ENCODE peak calls at places on chromosomes 7 and 10, in nine cellular contexts. One of them, this sample, is unnamed.

GRCh38 chr7:149014309-149014708 is 14.0 kb downstream of the PDIA4 start:
- DNase-seq in Calu3: no peak
- DNase-seq in bronchial epithelial cell: no peak
- DNase-seq in OCI-LY7: no peak
- DNase-seq in cardiac muscle cell: no peak
- DNase-seq in D721Med: no peak
- DNase-seq in neural crest cell: no peak
- DNase-seq in astrocyte of the spinal cord: no peak
- DNase-seq in IMR-90: no peak
- DNase-seq in this sample: no peak

GRCh38 chr7:120041798-120042197 is 231.2 kb upstream of the KCND2 start:
- DNase-seq in Calu3: no peak
- DNase-seq in astrocyte of the spinal cord: no peak
- DNase-seq in cardiac muscle cell: no peak
- DNase-seq in OCI-LY7: no peak
- DNase-seq in D721Med: no peak
- DNase-seq in neural crest cell: no peak
- DNase-seq in bronchial epithelial cell: no peak
- DNase-seq in IMR-90: no peak
- DNase-seq in this sample: no peak

GRCh38 chr7:137987968-137988367 is 13.9 kb downstream of the CREB3L2 start:
- DNase-seq in D721Med: no peak
- DNase-seq in bronchial epithelial cell: no peak
- DNase-seq in Calu3: no peak
- DNase-seq in IMR-90: no peak
- DNase-seq in astrocyte of the spinal cord: no peak
- DNase-seq in OCI-LY7: peak
- DNase-seq in neural crest cell: no peak
- DNase-seq in cardiac muscle cell: no peak
- DNase-seq in this sample: peak

GRCh38 chr7:116236020-116236630 is 25.8 kb downstream of the TES start:
- DNase-seq in OCI-LY7: peak
- DNase-seq in astrocyte of the spinal cord: peak
- DNase-seq in D721Med: no peak
- DNase-seq in bronchial epithelial cell: no peak
- DNase-seq in cardiac muscle cell: peak
- DNase-seq in neural crest cell: peak
- DNase-seq in Calu3: peak
- DNase-seq in IMR-90: peak
- DNase-seq in this sample: peak

GRCh38 chr10:93629636-93630291 is 17.4 kb downstream of the PDE6C start:
- DNase-seq in astrocyte of the spinal cord: no peak
- DNase-seq in neural crest cell: no peak
- DNase-seq in OCI-LY7: no peak
- DNase-seq in IMR-90: no peak
- DNase-seq in Calu3: no peak
- DNase-seq in cardiac muscle cell: no peak
- DNase-seq in bronchial epithelial cell: no peak
- DNase-seq in D721Med: no peak
- DNase-seq in this sample: no peak

GRCh38 chr7:111679944-111680343 is 117.7 kb upstream of the IMMP2L start:
- DNase-seq in D721Med: no peak
- DNase-seq in IMR-90: no peak
- DNase-seq in astrocyte of the spinal cord: no peak
- DNase-seq in bronchial epithelial cell: peak
- DNase-seq in neural crest cell: no peak
- DNase-seq in OCI-LY7: no peak
- DNase-seq in cardiac muscle cell: no peak
- DNase-seq in Calu3: no peak
- DNase-seq in this sample: no peak

GRCh38 chr7:95843286-95843685 is 70.9 kb downstream of the DYNC1I1 start:
- DNase-seq in OCI-LY7: no peak
- DNase-seq in D721Med: no peak
- DNase-seq in bronchial epithelial cell: peak
- DNase-seq in IMR-90: no peak
- DNase-seq in neural crest cell: no peak
- DNase-seq in cardiac muscle cell: peak
- DNase-seq in Calu3: no peak
- DNase-seq in astrocyte of the spinal cord: no peak
- DNase-seq in this sample: peak

GRCh38 chr7:28081016-28081415 is 99.6 kb downstream of the JAZF1 start:
- DNase-seq in IMR-90: no peak
- DNase-seq in neural crest cell: no peak
- DNase-seq in OCI-LY7: no peak
- DNase-seq in cardiac muscle cell: peak
- DNase-seq in bronchial epithelial cell: no peak
- DNase-seq in D721Med: no peak
- DNase-seq in Calu3: no peak
- DNase-seq in astrocyte of the spinal cord: no peak
- DNase-seq in this sample: no peak

GRCh38 chr10:103140469-103140868 is 52.6 kb downstream of the NT5C2 start:
- DNase-seq in cardiac muscle cell: no peak
- DNase-seq in astrocyte of the spinal cord: no peak
- DNase-seq in D721Med: no peak
- DNase-seq in neural crest cell: no peak
- DNase-seq in OCI-LY7: no peak
- DNase-seq in Calu3: no peak
- DNase-seq in bronchial epithelial cell: no peak
- DNase-seq in IMR-90: no peak
- DNase-seq in this sample: no peak

GRCh38 chr10:112370424-112370819 is 3.5 kb upstream of the ACSL5 start:
- DNase-seq in D721Med: no peak
- DNase-seq in OCI-LY7: no peak
- DNase-seq in IMR-90: no peak
- DNase-seq in bronchial epithelial cell: no peak
- DNase-seq in neural crest cell: no peak
- DNase-seq in astrocyte of the spinal cord: no peak
- DNase-seq in cardiac muscle cell: no peak
- DNase-seq in Calu3: no peak
- DNase-seq in this sample: no peak

GRCh38 chr10:112375721-112376577 is 2.0 kb downstream of the ACSL5 start:
- DNase-seq in neural crest cell: no peak
- DNase-seq in IMR-90: peak
- DNase-seq in OCI-LY7: peak
- DNase-seq in astrocyte of the spinal cord: peak
- DNase-seq in bronchial epithelial cell: no peak
- DNase-seq in D721Med: no peak
- DNase-seq in cardiac muscle cell: peak
- DNase-seq in Calu3: peak
- DNase-seq in this sample: peak

GRCh38 chr10:112373912-112374338 is at the start of gene ACSL5:
- DNase-seq in neural crest cell: no peak
- DNase-seq in OCI-LY7: no peak
- DNase-seq in cardiac muscle cell: no peak
- DNase-seq in bronchial epithelial cell: no peak
- DNase-seq in astrocyte of the spinal cord: no peak
- DNase-seq in D721Med: no peak
- DNase-seq in IMR-90: no peak
- DNase-seq in Calu3: no peak
- DNase-seq in this sample: no peak

GRCh38 chr10:112376578-112376855 is 2.6 kb downstream of the ACSL5 start:
- DNase-seq in neural crest cell: no peak
- DNase-seq in Calu3: no peak
- DNase-seq in cardiac muscle cell: no peak
- DNase-seq in D721Med: no peak
- DNase-seq in IMR-90: no peak
- DNase-seq in bronchial epithelial cell: no peak
- DNase-seq in OCI-LY7: peak
- DNase-seq in astrocyte of the spinal cord: no peak
- DNase-seq in this sample: peak

DNA sequence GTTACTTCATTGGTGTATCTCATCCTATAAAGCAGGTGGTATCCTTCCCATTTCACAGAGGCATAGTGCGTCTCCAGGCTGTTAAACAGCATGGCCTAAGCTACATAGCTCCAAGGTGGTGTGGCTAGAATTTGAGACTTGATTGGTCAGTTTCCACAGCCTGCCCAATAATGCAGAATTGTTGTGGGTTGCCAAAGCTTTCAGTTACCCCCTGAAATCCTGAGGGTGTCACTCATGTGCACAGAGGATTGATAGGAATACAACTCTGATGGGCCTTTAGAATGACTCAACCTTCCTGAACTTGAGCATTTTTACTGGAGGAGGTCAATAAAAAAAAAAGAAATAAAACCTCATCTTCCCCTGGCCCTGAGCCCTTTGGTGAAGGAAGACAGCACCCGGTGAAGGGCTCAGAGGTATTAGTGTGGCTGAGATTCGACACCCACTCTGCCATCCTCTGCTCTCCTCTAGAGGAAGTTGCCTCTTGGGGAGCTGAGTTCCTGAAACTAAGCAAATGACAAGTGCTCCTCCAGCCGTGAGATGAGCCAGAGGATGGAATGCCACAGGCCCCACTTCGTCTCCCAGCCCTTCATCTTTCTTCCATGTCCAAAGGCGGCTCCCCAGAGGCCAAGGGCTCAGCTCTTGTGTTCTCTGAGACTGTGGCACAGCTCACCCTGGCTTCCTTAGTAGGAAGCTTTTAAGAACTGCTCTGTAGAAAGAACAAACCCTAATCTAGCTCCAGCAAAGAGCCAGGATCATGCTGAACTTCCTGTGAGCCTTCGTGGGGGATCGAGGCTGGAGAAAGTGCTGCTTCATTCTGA is 1.0 kb downstream of the ACSL5 start:
- DNase-seq in IMR-90: no peak
- DNase-seq in Calu3: no peak
- DNase-seq in neural crest cell: no peak
- DNase-seq in cardiac muscle cell: peak
- DNase-seq in bronchial epithelial cell: no peak
- DNase-seq in astrocyte of the spinal cord: peak
- DNase-seq in D721Med: no peak
- DNase-seq in OCI-LY7: peak
- DNase-seq in this sample: peak
- TF ChIP-seq CTCF in IMR-90: no peak
- TF ChIP-seq CTCF in Calu3: no peak
- TF ChIP-seq CTCF in neural crest cell: no peak
- TF ChIP-seq CTCF in cardiac muscle cell: no peak
- TF ChIP-seq CTCF in bronchial epithelial cell: no peak
- TF ChIP-seq CTCF in astrocyte of the spinal cord: no peak
- TF ChIP-seq CTCF in D721Med: no peak
- TF ChIP-seq CTCF in OCI-LY7: peak
- TF ChIP-seq CTCF in this sample: no peak

GRCh38 chr10:64732372-64732715 is 1211.1 kb downstream of the REEP3 start:
- DNase-seq in neural crest cell: no peak
- DNase-seq in D721Med: no peak
- DNase-seq in IMR-90: no peak
- DNase-seq in OCI-LY7: no peak
- DNase-seq in astrocyte of the spinal cord: no peak
- DNase-seq in Calu3: no peak
- DNase-seq in cardiac muscle cell: no peak
- DNase-seq in bronchial epithelial cell: no peak
- DNase-seq in this sample: no peak

GRCh38 chr10:64738462-64738861 is 1217.3 kb downstream of the REEP3 start:
- DNase-seq in IMR-90: no peak
- DNase-seq in D721Med: no peak
- DNase-seq in Calu3: no peak
- DNase-seq in astrocyte of the spinal cord: no peak
- DNase-seq in bronchial epithelial cell: no peak
- DNase-seq in neural crest cell: no peak
- DNase-seq in cardiac muscle cell: no peak
- DNase-seq in OCI-LY7: no peak
- DNase-seq in this sample: no peak

GRCh38 chr10:64731016-64731415 is 1209.8 kb downstream of the REEP3 start:
- DNase-seq in OCI-LY7: no peak
- DNase-seq in Calu3: no peak
- DNase-seq in D721Med: no peak
- DNase-seq in astrocyte of the spinal cord: no peak
- DNase-seq in IMR-90: no peak
- DNase-seq in neural crest cell: no peak
- DNase-seq in cardiac muscle cell: no peak
- DNase-seq in bronchial epithelial cell: peak
- DNase-seq in this sample: no peak

DNA sequence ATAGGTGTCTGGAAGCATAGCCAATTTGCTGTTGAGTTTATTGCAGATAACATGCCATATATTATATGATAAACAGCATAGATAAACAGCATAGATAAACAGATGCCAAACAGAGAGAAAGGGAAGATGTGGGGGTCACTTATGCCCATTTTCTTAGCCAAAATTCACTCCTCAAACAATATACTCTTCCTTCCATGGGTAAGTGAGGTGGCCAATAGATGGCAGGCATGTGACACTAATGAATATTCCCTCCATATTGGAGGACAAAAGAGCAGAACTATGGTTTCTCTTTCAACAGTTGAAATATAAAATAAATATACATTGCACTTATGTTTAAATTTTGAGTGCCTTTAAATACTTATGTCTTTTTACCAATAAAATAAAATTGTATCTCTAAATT is 1212.8 kb downstream of the REEP3 start:
- DNase-seq in Calu3: peak
- DNase-seq in cardiac muscle cell: peak
- DNase-seq in D721Med: peak
- DNase-seq in OCI-LY7: peak
- DNase-seq in IMR-90: no peak
- DNase-seq in bronchial epithelial cell: peak
- DNase-seq in astrocyte of the spinal cord: peak
- DNase-seq in neural crest cell: peak
- DNase-seq in this sample: peak
- TF ChIP-seq CTCF in Calu3: peak
- TF ChIP-seq CTCF in cardiac muscle cell: peak
- TF ChIP-seq CTCF in D721Med: peak
- TF ChIP-seq CTCF in OCI-LY7: peak
- TF ChIP-seq CTCF in IMR-90: peak
- TF ChIP-seq CTCF in bronchial epithelial cell: peak
- TF ChIP-seq CTCF in astrocyte of the spinal cord: peak
- TF ChIP-seq CTCF in neural crest cell: peak
- TF ChIP-seq CTCF in this sample: peak

GRCh38 chr7:128415217-128415785 is 5.5 kb upstream of the IMPDH1 start:
- DNase-seq in D721Med: no peak
- DNase-seq in neural crest cell: no peak
- DNase-seq in astrocyte of the spinal cord: no peak
- DNase-seq in bronchial epithelial cell: no peak
- DNase-seq in Calu3: no peak
- DNase-seq in OCI-LY7: no peak
- DNase-seq in cardiac muscle cell: no peak
- DNase-seq in IMR-90: no peak
- DNase-seq in this sample: no peak
- TF ChIP-seq CTCF in D721Med: no peak
- TF ChIP-seq CTCF in neural crest cell: no peak
- TF ChIP-seq CTCF in astrocyte of the spinal cord: no peak
- TF ChIP-seq CTCF in bronchial epithelial cell: no peak
- TF ChIP-seq CTCF in Calu3: no peak
- TF ChIP-seq CTCF in OCI-LY7: no peak
- TF ChIP-seq CTCF in cardiac muscle cell: no peak
- TF ChIP-seq CTCF in IMR-90: no peak
- TF ChIP-seq CTCF in this sample: no peak

DNA sequence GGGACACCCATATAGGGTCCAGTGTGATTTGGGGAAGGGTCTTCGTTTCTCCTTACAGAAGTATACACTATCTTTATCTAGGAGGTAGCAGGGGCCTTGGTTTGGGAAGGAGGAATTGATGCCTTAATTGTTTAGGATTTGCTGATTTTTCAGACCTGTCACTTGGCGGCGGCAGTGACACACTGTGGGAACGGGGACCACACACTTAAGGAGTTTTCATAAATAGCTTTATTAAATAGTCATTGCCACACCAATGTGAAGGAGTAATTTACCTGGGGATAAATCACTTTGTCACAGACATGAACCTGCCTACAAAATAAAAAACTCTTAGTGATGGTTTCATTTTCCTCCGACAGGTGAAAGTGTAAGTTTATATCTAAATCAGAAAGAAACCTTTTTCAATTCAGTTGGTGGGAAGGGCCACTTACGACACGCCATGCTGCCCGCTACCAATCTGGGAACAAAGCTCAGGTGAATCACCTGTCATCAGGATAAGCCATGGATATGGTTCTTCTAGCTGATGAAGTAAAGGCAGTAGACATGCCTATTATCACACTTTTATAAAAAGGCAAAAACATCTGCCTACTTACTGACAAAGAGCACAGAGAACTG is 12.3 kb upstream of the ENO4 start:
- DNase-seq in astrocyte of the spinal cord: no peak
- DNase-seq in cardiac muscle cell: peak
- DNase-seq in bronchial epithelial cell: no peak
- DNase-seq in IMR-90: no peak
- DNase-seq in D721Med: no peak
- DNase-seq in OCI-LY7: no peak
- DNase-seq in Calu3: no peak
- DNase-seq in neural crest cell: no peak
- DNase-seq in this sample: no peak
- TF ChIP-seq CTCF in astrocyte of the spinal cord: peak
- TF ChIP-seq CTCF in cardiac muscle cell: peak
- TF ChIP-seq CTCF in bronchial epithelial cell: no peak
- TF ChIP-seq CTCF in IMR-90: peak
- TF ChIP-seq CTCF in D721Med: peak
- TF ChIP-seq CTCF in OCI-LY7: no peak
- TF ChIP-seq CTCF in Calu3: no peak
- TF ChIP-seq CTCF in neural crest cell: peak
- TF ChIP-seq CTCF in this sample: no peak